ENCODE peak calls at places on chromosomes 6 and 20, in nine cellular contexts. A is HTR-8/SVneo; G is amniotic stem cell; P is NCI-H82; B is RPMI8226; C is osteocyte; K is renal cortical epithelial cell; R is effector memory CD8-positive, alpha-beta T cell; Y is stimulated activated CD8-positive, alpha-beta memory T cell treated with anti-CD3 and anti-CD28 coated beads, Interleukin-4, amount 100 ng/mL, for 48 hours. H is an unnamed sample.

GRCh38 chr6:127464161-127464880 is 5.1 kb upstream of the KIAA0408 start:
- DNase-seq in Y (no peak), P (no peak), A (no peak), C (no peak), G (peak), K (no peak), B (no peak), R (no peak), H (no peak)

GRCh38 chr6:170456334-170456733 is 96.8 kb downstream of the PSMB1 start:
- DNase-seq in Y (no peak), R (no peak), G (no peak), P (no peak), C (no peak), B (no peak), K (no peak), A (no peak), H (no peak)

GRCh38 chr6:35262596-35262995 is 3.1 kb downstream of the ZNF76 start:
- DNase-seq in G (no peak), R (no peak), P (no peak), B (no peak), A (no peak), C (no peak), K (peak), Y (no peak), H (no peak)

GRCh38 chr6:112233864-112234263 is 20.5 kb downstream of the LAMA4 start:
- DNase-seq in C (no peak), B (no peak), Y (no peak), A (no peak), P (no peak), R (no peak), G (no peak), K (no peak), H (peak)

GRCh38 chr20:10419550-10420133 is 14.4 kb downstream of the MKKS start:
- DNase-seq in C (no peak), A (no peak), Y (no peak), P (no peak), K (peak), G (no peak), R (no peak), B (no peak), H (no peak)

GRCh38 chr6:34237316-34237721 is 646 bp downstream of the HMGA1 start:
- DNase-seq in R (no peak), Y (no peak), B (peak), C (no peak), G (no peak), P (peak), K (no peak), A (no peak), H (no peak)

GRCh38 chr6:137763861-137764260 is 103.2 kb upstream of the TNFAIP3 start:
- DNase-seq in R (no peak), G (no peak), C (no peak), Y (no peak), B (no peak), A (no peak), K (no peak), P (no peak), H (no peak)

GRCh38 chr6:112279044-112279916 is 24.9 kb upstream of the LAMA4 start:
- DNase-seq in K (no peak), C (no peak), G (no peak), R (no peak), B (no peak), A (no peak), Y (no peak), P (no peak), H (no peak)

GRCh38 chr6:10385512-10386132 is 29.3 kb downstream of the TFAP2A start:
- DNase-seq in Y (no peak), K (no peak), R (no peak), A (no peak), P (no peak), C (no peak), B (no peak), G (no peak), H (no peak)

GRCh38 chr6:121711472-121711871 is 276.0 kb downstream of the GJA1 start:
- DNase-seq in A (no peak), R (no peak), K (no peak), B (no peak), G (no peak), C (no peak), P (peak), Y (no peak), H (no peak)

GRCh38 chr6:140736227-140736626 is 1361.8 kb upstream of the CITED2 start:
- DNase-seq in P (no peak), K (no peak), R (no peak), G (no peak), Y (no peak), A (no peak), B (no peak), C (no peak), H (no peak)